ENCODE peak calls at places on chromosomes 3 and 15, in ten cellular contexts. V is lower lobe of right lung; H is SW 1271; U is fibroblast of pulmonary artery; M is spleen; A is T-helper 1 cell; G is stimulated activated naive CD8-positive, alpha-beta T cell treated with anti-CD3 and anti-CD28 coated beads, Interleukin-15, Interleukin-2, amounts not matched to agents 100 U/mL and 50 U/mL, for 24 hours; T is NCI-H1417 treated with DMSO at 0.1 percent for 48 hours; W is B cell; S is SW480. I is an unnamed sample.

GRCh38 chr3:103693831-103694230 is 1259.0 kb downstream of the ZPLD1 start:
- DNase-seq in V (no peak), H (no peak), U (no peak), M (no peak), A (no peak), G (no peak), T (no peak), W (no peak), S (no peak), I (no peak)

GRCh38 chr15:52336530-52336929 is 40.9 kb upstream of the MYO5C start:
- DNase-seq in V (no peak), H (no peak), U (no peak), M (no peak), A (no peak), G (no peak), T (no peak), W (no peak), S (no peak), I (no peak)

GRCh38 chr3:100260081-100260684 is 609 bp upstream of the TBC1D23 start:
- DNase-seq in V (peak), H (no peak), U (peak), M (peak), A (no peak), G (no peak), T (no peak), W (no peak), S (peak), I (peak)

GRCh38 chr15:57526076-57526475 is 65.6 kb upstream of the MYZAP start:
- DNase-seq in V (no peak), H (no peak), U (no peak), M (no peak), A (no peak), G (no peak), T (no peak), W (no peak), S (no peak), I (no peak)

GRCh38 chr3:16379838-16380237 is 114.8 kb downstream of the OXNAD1 start:
- DNase-seq in V (no peak), H (no peak), U (no peak), M (no peak), A (no peak), G (no peak), T (no peak), W (no peak), S (no peak), I (no peak)

GRCh38 chr15:79315623-79316328 is 4.9 kb downstream of the TMED3 start:
- DNase-seq in V (no peak), H (no peak), U (no peak), M (no peak), A (no peak), G (no peak), T (no peak), W (no peak), S (no peak), I (no peak)

GRCh38 chr3:149018247-149018646 is 26.9 kb downstream of the GYG1 start:
- DNase-seq in V (no peak), H (no peak), U (peak), M (no peak), A (no peak), G (no peak), T (no peak), W (no peak), S (no peak), I (peak)

GRCh38 chr3:165254812-165255211 is 58.6 kb upstream of the SLITRK3 start:
- DNase-seq in V (no peak), H (no peak), U (peak), M (no peak), A (no peak), G (no peak), T (peak), W (no peak), S (peak), I (peak)

GRCh38 chr3:88219138-88219792 is 69.5 kb downstream of the C3orf38 start:
- DNase-seq in V (no peak), H (no peak), U (peak), M (no peak), A (no peak), G (peak), T (peak), W (peak), S (peak), I (no peak)

GRCh38 chr15:48062476-48062875 is 58.3 kb upstream of the SLC24A5 start:
- DNase-seq in V (no peak), H (no peak), U (peak), M (no peak), A (no peak), G (no peak), T (peak), W (no peak), S (peak), I (no peak)

GRCh38 chr15:89499156-89499555 is 2.8 kb upstream of the RHCG start:
- DNase-seq in V (no peak), H (no peak), U (no peak), M (peak), A (no peak), G (no peak), T (no peak), W (peak), S (no peak), I (no peak)

GRCh38 chr15:25058080-25058785 is 103.4 kb downstream of the SNRPN start:
- DNase-seq in V (peak), H (no peak), U (no peak), M (peak), A (no peak), G (no peak), T (no peak), W (no peak), S (no peak), I (no peak)

GRCh38 chr15:37679627-37680026 is 254.8 kb upstream of the TMCO5A start:
- DNase-seq in V (no peak), H (no peak), U (no peak), M (no peak), A (no peak), G (no peak), T (no peak), W (no peak), S (no peak), I (no peak)

GRCh38 chr3:185880600-185880999 is 55.8 kb upstream of the IGF2BP2 start:
- DNase-seq in V (no peak), H (no peak), U (no peak), M (no peak), A (no peak), G (no peak), T (no peak), W (no peak), S (no peak), I (peak)

GRCh38 chr3:131730581-131730980 is 227.8 kb upstream of the MRPL3 start:
- DNase-seq in V (no peak), H (no peak), U (peak), M (no peak), A (no peak), G (no peak), T (no peak), W (no peak), S (no peak), I (no peak)

GRCh38 chr3:16461463-16462245 is 51.8 kb downstream of the RFTN1 start:
- DNase-seq in V (no peak), H (no peak), U (no peak), M (no peak), A (no peak), G (no peak), T (peak), W (no peak), S (no peak), I (no peak)

GRCh38 chr3:72310028-72310987 is 525.4 kb upstream of the PROK2 start:
- DNase-seq in V (no peak), H (no peak), U (peak), M (peak), A (no peak), G (peak), T (no peak), W (peak), S (peak), I (no peak)

GRCh38 chr3:174242311-174243041 is 616.7 kb upstream of the NAALADL2 start:
- DNase-seq in V (no peak), H (no peak), U (no peak), M (no peak), A (no peak), G (no peak), T (no peak), W (no peak), S (no peak), I (no peak)

GRCh38 chr3:88188436-88188835 is 38.7 kb downstream of the C3orf38 start:
- DNase-seq in V (no peak), H (no peak), U (peak), M (no peak), A (no peak), G (no peak), T (no peak), W (no peak), S (no peak), I (peak)

GRCh38 chr3:154059798-154060197 is 61.4 kb upstream of the ARHGEF26 start:
- DNase-seq in V (no peak), H (no peak), U (peak), M (no peak), A (no peak), G (no peak), T (no peak), W (no peak), S (no peak), I (no peak)